ENCODE peak calls at places on chromosome 17, in four cellular contexts. S is CD4-positive, alpha-beta memory T cell; Y is A549; P is stomach. I is an unnamed sample.

GRCh38 chr17:77558846-77559626 is 399.5 kb upstream of the TNRC6C start:
- DNase-seq in Y (no peak), P (no peak), S (no peak), I (no peak)

GRCh38 chr17:38455288-38455915 is 27.1 kb downstream of the ARHGAP23 start:
- DNase-seq in P (no peak), Y (no peak), S (no peak), I (no peak)

GRCh38 chr17:4247981-4248388 is 15.8 kb downstream of the ANKFY1 start:
- DNase-seq in P (peak), Y (no peak), S (no peak), I (no peak)

GRCh38 chr17:80441598-80442304 is 26.8 kb downstream of the ENDOV start:
- DNase-seq in P (no peak), Y (no peak), S (peak), I (no peak)

GRCh38 chr17:34255381-34255732 is 272 bp downstream of the CCL2 start:
- DNase-seq in Y (no peak), S (no peak), P (no peak), I (no peak)

GRCh38 chr17:78558181-78558850 is 18.9 kb downstream of the DNAH17 start:
- DNase-seq in Y (peak), S (no peak), P (no peak), I (no peak)

GRCh38 chr17:17801800-17802481 is 34.8 kb downstream of the SREBF1 start:
- DNase-seq in S (no peak), Y (no peak), P (no peak), I (no peak)

GRCh38 chr17:16480995-16481394 is 11.0 kb downstream of the LRRC75A start:
- DNase-seq in Y (no peak), S (no peak), P (peak), I (no peak)

GRCh38 chr17:3596804-3597464 is 12.3 kb downstream of the TRPV1 start:
- DNase-seq in P (no peak), Y (no peak), S (no peak), I (no peak)

GRCh38 chr17:63842173-63842539 is 329 bp downstream of the SMARCD2 start:
- DNase-seq in Y (no peak), P (peak), S (peak), I (no peak)

GRCh38 chr17:78528541-78528940 is 48.7 kb downstream of the DNAH17 start:
- DNase-seq in S (no peak), P (no peak), Y (no peak), I (peak)

GRCh38 chr17:64202683-64203430 is 60.2 kb downstream of the TEX2 start:
- DNase-seq in Y (no peak), S (no peak), P (no peak), I (no peak)

GRCh38 chr17:72915631-72916081 is 176.8 kb downstream of the SLC39A11 start:
- DNase-seq in S (no peak), P (no peak), Y (no peak), I (no peak)

GRCh38 chr17:80527016-80527645 is 17.5 kb upstream of the RPTOR start:
- DNase-seq in P (no peak), S (no peak), Y (no peak), I (no peak)

GRCh38 chr17:39485555-39485954 is 24.3 kb downstream of the CDK12 start:
- DNase-seq in Y (peak), P (no peak), S (no peak), I (no peak)

GRCh38 chr17:19787733-19788357 is 39.7 kb upstream of the ALDH3A1 start:
- DNase-seq in S (no peak), P (no peak), Y (no peak), I (no peak)

GRCh38 chr17:36934144-36934758 is 3.0 kb upstream of the LHX1 start:
- DNase-seq in Y (peak), S (no peak), P (no peak), I (no peak)

GRCh38 chr17:75876938-75877751 is 1.2 kb downstream of the TRIM47 start:
- DNase-seq in Y (peak), S (no peak), P (peak), I (no peak)

GRCh38 chr17:29140051-29140582 is 40.1 kb downstream of the MYO18A start:
- DNase-seq in Y (no peak), P (peak), S (peak), I (peak)

GRCh38 chr17:29138184-29138955 is 41.8 kb downstream of the MYO18A start:
- DNase-seq in Y (no peak), P (no peak), S (peak), I (peak)

GRCh38 chr17:29141484-29141835 is 38.7 kb downstream of the MYO18A start:
- DNase-seq in Y (no peak), S (no peak), P (no peak), I (no peak)

GRCh38 chr17:29138991-29139682 is 41.1 kb downstream of the MYO18A start:
- DNase-seq in Y (no peak), P (peak), S (peak), I (peak)

GRCh38 chr17:29140631-29141483 is 39.3 kb downstream of the MYO18A start:
- DNase-seq in S (peak), P (no peak), Y (no peak), I (peak)
- H3K4me3 ChIP-seq in S (peak), P (peak), Y (no peak), I (peak)

GRCh38 chr17:1762906-1763829 is 1.3 kb downstream of the SERPINF1 start:
- DNase-seq in P (no peak), S (no peak), Y (peak), I (no peak)
- H3K4me3 ChIP-seq in P (peak), S (no peak), Y (no peak), I (no peak)

GRCh38 chr17:66468241-66469087 is 166.1 kb downstream of the PRKCA start:
- DNase-seq in P (no peak), Y (peak), S (no peak), I (peak)
- H3K4me3 ChIP-seq in P (no peak), Y (no peak), S (no peak), I (no peak)

DNA sequence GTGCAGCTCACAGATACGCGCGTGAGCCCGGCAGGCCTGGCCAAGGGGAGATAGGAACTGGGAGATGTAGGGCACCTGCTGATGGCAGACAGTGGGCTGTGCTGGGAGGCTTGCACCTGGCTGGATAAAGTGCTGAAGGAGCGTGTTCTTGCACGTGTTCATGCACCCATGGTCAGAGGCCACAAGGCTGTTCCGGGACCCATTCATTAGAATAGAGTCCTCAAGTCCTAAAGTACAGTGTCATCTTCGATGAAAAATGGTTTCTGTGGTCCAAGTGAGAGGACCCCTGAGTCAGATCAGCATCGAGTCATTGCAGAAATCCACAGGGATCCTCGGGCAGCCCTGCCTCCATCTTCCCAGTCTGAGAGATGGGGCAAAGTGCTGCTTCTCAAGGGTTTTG is 236.4 kb downstream of the CCDC182 start:
- DNase-seq in Y (no peak), S (no peak), P (no peak), I (no peak)
- H3K4me3 ChIP-seq in Y (no peak), S (no peak), P (no peak), I (no peak)

GRCh38 chr17:47757416-47757815 is 24.4 kb downstream of the TBX21 start:
- DNase-seq in P (no peak), Y (no peak), S (no peak), I (no peak)
- H3K4me3 ChIP-seq in P (no peak), Y (no peak), S (no peak), I (no peak)

GRCh38 chr17:41784207-41784744 is 2.2 kb downstream of the JUP start:
- DNase-seq in S (no peak), P (peak), Y (peak), I (no peak)
- H3K4me3 ChIP-seq in S (no peak), P (peak), Y (peak), I (no peak)

GRCh38 chr17:61460796-61461585 is 8.8 kb downstream of the TBX4 start:
- DNase-seq in S (no peak), Y (no peak), P (no peak), I (peak)

GRCh38 chr17:61461967-61462733 is 9.9 kb downstream of the TBX4 start:
- DNase-seq in S (no peak), Y (no peak), P (no peak), I (peak)

GRCh38 chr17:61462734-61463067 is 10.5 kb downstream of the TBX4 start:
- DNase-seq in P (no peak), Y (no peak), S (no peak), I (no peak)

GRCh38 chr17:61459968-61460718 is 7.9 kb downstream of the TBX4 start:
- DNase-seq in S (no peak), Y (no peak), P (no peak), I (no peak)

DNA sequence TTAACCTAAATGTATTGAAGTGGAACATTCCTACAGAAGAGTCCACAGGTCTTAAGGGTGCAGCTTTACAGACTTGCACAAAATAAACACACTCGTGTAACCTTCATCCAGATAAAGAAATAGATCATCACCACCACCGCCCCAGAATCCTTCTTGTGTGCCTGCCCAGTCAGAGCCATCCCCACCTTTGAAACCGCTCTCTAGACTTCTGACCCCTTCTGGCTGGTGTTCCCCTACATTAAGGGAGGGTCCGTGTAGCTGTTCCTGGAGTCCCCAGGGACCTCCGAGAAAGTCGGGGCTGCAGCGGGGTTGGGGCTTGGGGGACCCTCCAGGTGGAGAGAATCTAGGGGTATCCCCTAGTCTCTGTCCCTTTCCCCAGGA is 9.4 kb downstream of the TBX4 start:
- DNase-seq in Y (no peak), S (no peak), P (no peak), I (no peak)
- H3K4me3 ChIP-seq in Y (no peak), S (no peak), P (peak), I (peak)

I was measured in Jurkat, Clone E6-1.